ENCODE peak calls at places on chromosomes 5 and 9, in seven cellular contexts. N is prostate gland, L is body of pancreas, C is tibial nerve, M is HepG2, J is gastrocnemius medialis, V is ovary. D is an unnamed sample.

GRCh38 chr9:110099236-110099741 is 108.7 kb downstream of the C9orf152 start:
- DNase-seq in C (peak), N (no peak), V (no peak), J (no peak), L (peak), M (no peak), D (no peak)

GRCh38 chr9:129624168-129624759 is 1.7 kb upstream of the NTMT1 start:
- DNase-seq in V (peak), M (peak), N (no peak), L (peak), J (no peak), C (peak), D (no peak)

GRCh38 chr5:132526290-132526973 is 16.9 kb downstream of the IL5 start:
- DNase-seq in C (peak), L (peak), N (peak), J (peak), V (peak), M (peak), D (peak)

GRCh38 chr5:175809531-175810121 is 61.8 kb upstream of the CPLX2 start:
- DNase-seq in M (peak), V (no peak), N (no peak), L (no peak), C (no peak), J (no peak), D (no peak)

GRCh38 chr5:24646915-24647314 is 2.1 kb upstream of the CDH10 start:
- DNase-seq in M (peak), J (no peak), L (peak), N (no peak), C (no peak), V (no peak), D (no peak)

GRCh38 chr9:123206064-123206463 is 62.3 kb downstream of the STRBP start:
- DNase-seq in M (no peak), J (no peak), N (no peak), L (no peak), V (no peak), C (no peak), D (no peak)

GRCh38 chr5:64347308-64347707 is 158.5 kb upstream of the RGS7BP start:
- DNase-seq in V (no peak), L (no peak), M (no peak), N (no peak), J (no peak), C (no peak), D (no peak)

GRCh38 chr5:82699737-82700136 is 377.5 kb downstream of the TMEM167A start:
- DNase-seq in J (no peak), V (no peak), L (no peak), C (no peak), N (no peak), M (no peak), D (no peak)

GRCh38 chr9:122366074-122366672 is 4.7 kb upstream of the PTGS1 start:
- DNase-seq in J (no peak), L (no peak), V (no peak), N (peak), M (no peak), C (no peak), D (no peak)

GRCh38 chr9:10704720-10705119 is 91.9 kb upstream of the PTPRD start:
- DNase-seq in L (no peak), N (no peak), M (no peak), J (no peak), C (no peak), V (no peak), D (no peak)

GRCh38 chr5:133041910-133042309 is 9.9 kb upstream of the HSPA4 start:
- DNase-seq in N (no peak), J (no peak), M (no peak), V (no peak), L (no peak), C (no peak), D (no peak)

GRCh38 chr5:180161420-180162303 is 47.3 kb downstream of the RASGEF1C start:
- DNase-seq in M (peak), J (no peak), C (no peak), V (no peak), N (no peak), L (no peak), D (no peak)

DNA sequence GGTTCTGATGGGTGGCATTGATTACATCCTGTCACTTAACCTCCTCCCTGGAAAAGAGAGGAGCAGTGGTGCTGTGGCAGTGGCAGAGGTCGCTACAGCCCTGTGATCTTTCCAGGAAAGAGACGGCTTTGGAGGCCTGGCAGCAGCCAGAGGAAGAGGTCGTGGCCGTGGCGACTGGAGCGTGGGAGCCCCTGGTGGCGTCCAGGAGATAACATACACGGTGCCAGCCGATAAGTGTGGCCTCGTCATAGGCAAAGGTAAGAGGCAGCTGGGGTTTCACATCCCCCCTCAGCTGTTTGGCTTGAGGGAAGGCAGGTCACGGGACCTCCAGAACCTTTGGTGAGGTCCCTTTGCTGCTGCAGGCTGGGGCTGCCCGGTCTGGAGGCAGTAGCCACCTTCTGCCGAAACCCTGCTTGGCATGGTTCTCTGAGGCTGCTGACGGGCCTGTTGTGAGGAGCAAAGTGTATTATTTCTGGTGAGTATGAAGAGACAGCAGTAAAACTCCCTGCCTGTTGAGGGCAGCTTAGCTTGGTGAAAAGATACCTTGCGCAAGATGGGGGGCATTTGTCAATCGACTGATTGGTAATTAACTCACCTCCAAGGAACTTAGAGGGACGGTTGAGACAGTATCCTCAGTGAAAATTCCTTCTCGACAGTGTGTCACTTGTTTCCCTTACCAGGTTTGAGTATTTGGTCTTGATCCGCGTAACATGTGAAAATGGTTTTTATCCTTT is 38.0 kb upstream of the PRDM12 start:
- DNase-seq in C (no peak), L (no peak), J (no peak), N (no peak), V (no peak), M (no peak), D (no peak)
- TF ChIP-seq CTCF in C (no peak), L (no peak), J (no peak), N (no peak), V (no peak), M (no peak), D (no peak)

GRCh38 chr5:95962785-95963184 is 1.1 kb upstream of the ELL2 start:
- DNase-seq in N (no peak), C (no peak), M (peak), J (no peak), L (peak), V (no peak), D (no peak)

GRCh38 chr5:95966005-95966404 is 4.4 kb upstream of the ELL2 start:
- DNase-seq in M (peak), J (no peak), C (no peak), N (no peak), V (no peak), L (no peak), D (no peak)

GRCh38 chr5:95962475-95962773 is 773 bp upstream of the ELL2 start:
- DNase-seq in M (no peak), J (no peak), V (no peak), L (no peak), C (no peak), N (no peak), D (no peak)

GRCh38 chr5:95961617-95962474 is at the start of gene ELL2:
- DNase-seq in C (peak), J (peak), N (peak), L (peak), M (peak), V (peak), D (peak)

DNA sequence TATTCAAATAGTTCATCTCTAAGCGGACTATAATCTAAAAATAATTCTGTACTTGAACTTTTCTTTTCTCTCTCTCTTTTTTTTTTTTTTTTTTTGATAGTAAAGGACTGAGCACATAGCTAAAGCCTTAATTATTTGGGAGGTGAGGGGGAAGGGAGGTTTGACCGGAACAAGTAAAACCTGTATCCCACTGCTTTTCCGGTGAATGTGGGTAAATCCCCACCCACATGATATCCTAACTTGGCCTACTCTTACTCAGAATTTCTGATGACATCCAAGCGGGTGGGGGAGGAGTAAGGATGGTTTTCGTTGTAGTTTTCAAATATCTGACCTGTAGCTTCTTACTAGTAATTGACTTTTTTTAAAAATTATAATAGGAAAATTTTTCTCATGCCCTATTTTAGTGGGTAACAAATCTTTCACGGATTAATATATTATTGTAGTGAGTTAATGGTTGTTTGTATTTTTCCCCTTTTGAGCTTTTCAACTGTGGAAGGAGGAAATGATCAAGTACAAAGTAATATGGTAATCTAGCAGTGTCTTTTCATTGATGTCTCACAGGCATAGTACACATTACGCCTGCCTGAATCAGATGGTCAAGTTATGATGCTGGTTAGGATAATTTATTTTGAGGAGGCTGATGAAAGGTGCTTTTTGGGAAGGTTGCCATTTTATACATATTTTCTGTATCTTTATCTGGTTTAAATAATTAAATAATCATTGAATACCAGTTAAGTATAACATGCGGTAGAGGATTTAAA is 2.2 kb upstream of the ELL2 start:
- DNase-seq in L (no peak), N (no peak), J (no peak), V (no peak), M (no peak), C (no peak), D (no peak)
- TF ChIP-seq POLR2A in L (no peak), N (no peak), J (no peak), V (no peak), M (no peak), C (no peak), D (no peak)

DNA sequence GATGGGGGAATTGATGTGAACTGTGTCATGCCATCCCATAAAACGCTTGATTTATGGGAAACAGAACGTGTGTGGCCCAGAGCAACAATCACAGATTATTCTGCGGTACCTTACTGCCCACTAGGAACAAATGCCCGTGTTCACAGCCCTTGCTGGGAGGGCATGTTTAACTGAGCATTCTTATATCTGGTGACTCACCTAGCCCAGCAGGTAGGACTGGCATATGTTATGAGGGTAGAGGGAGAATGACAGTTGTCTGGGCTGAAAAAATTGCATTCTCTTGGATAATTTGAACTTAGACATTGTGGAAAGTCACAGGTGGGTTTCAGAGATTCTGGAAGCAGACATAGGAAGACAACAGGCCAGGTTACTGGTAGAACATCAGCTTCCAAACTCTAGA is 460.6 kb downstream of the DMRT2 start:
- DNase-seq in C (no peak), V (no peak), J (no peak), L (no peak), M (no peak), N (no peak), D (no peak)
- TF ChIP-seq CTCF in C (no peak), V (no peak), J (no peak), L (no peak), M (no peak), N (no peak), D (no peak)

GRCh38 chr5:136031713-136032112 is 2.9 kb downstream of the TGFBI start:
- DNase-seq in C (no peak), V (no peak), M (no peak), L (no peak), N (no peak), J (no peak), D (no peak)

GRCh38 chr5:136030956-136031611 is 2.3 kb downstream of the TGFBI start:
- DNase-seq in L (no peak), C (no peak), J (no peak), V (no peak), M (no peak), N (no peak), D (no peak)

GRCh38 chr5:136033848-136034247 is 5.1 kb downstream of the TGFBI start:
- DNase-seq in C (no peak), J (no peak), L (no peak), N (peak), V (no peak), M (no peak), D (no peak)

GRCh38 chr5:136033244-136033643 is 4.5 kb downstream of the TGFBI start:
- DNase-seq in J (no peak), L (no peak), M (no peak), N (no peak), V (no peak), C (no peak), D (no peak)

GRCh38 chr5:136032564-136032963 is 3.8 kb downstream of the TGFBI start:
- DNase-seq in M (peak), V (no peak), C (peak), N (no peak), L (no peak), J (peak), D (no peak)
- TF ChIP-seq POLR2A in M (no peak), V (no peak), C (no peak), N (no peak), L (no peak), J (no peak), D (no peak)

GRCh38 chr9:76464706-76465105 is 5.7 kb downstream of the GCNT1 start:
- DNase-seq in L (no peak), J (no peak), C (no peak), N (no peak), M (no peak), V (no peak), D (no peak)

GRCh38 chr9:76456202-76456926 is 2.6 kb upstream of the GCNT1 start:
- DNase-seq in V (peak), M (peak), L (peak), N (peak), J (no peak), C (no peak), D (no peak)

GRCh38 chr9:76458903-76459690 is at the start of gene GCNT1:
- DNase-seq in J (peak), M (peak), V (peak), C (peak), L (peak), N (peak), D (peak)

GRCh38 chr9:76463211-76463610 is 4.2 kb downstream of the GCNT1 start:
- DNase-seq in J (no peak), C (no peak), V (no peak), L (no peak), M (no peak), N (no peak), D (no peak)

GRCh38 chr9:76459691-76460635 is 981 bp downstream of the GCNT1 start:
- DNase-seq in M (peak), N (peak), C (no peak), V (peak), L (peak), J (no peak), D (peak)
- TF ChIP-seq CTCF in M (no peak), N (no peak), C (no peak), V (no peak), L (no peak), J (no peak), D (no peak)

GRCh38 chr9:81202292-81202691 is 487.1 kb downstream of the TLE1 start:
- DNase-seq in J (no peak), L (no peak), C (no peak), N (no peak), M (no peak), V (no peak), D (no peak)
- TF ChIP-seq POLR2A in J (no peak), L (no peak), C (no peak), N (no peak), M (no peak), V (no peak), D (no peak)

DNA sequence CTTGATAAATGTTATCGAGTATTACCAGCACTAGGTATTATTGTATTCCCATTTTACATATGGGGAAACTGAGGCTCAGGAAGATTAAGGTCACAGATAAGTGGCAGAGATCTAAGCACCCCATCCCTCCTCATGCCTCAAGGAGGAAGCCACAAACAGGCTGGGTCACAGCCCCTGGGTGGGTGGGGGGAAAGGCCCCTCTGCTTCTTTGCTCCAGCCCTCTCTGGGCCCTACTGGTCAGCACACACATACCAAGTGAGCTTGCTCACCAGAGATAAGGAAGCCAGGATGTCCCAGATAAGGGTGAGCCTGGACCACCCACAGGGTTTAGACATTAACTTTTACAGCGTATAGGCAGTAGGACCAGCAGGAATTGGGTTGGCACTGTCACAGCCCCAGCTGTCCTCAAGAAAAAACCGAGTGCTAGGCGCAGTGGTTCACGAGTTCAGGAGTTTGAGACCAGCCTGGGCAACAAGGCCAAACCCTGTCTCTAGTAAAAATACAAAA is 45.3 kb downstream of the STK10 start:
- DNase-seq in V (peak), M (peak), L (no peak), N (no peak), J (no peak), C (no peak), D (no peak)
- TF ChIP-seq CTCF in V (no peak), M (no peak), L (no peak), N (no peak), J (no peak), C (no peak), D (no peak)